ENCODE peak calls at places on chromosomes 2 and 18, in five cellular contexts. Z, R, M, F and U are unnamed samples.

GRCh38 chr2:239436669-239437325 is 36.0 kb upstream of the HDAC4 start:
- DNase-seq in R (no peak), Z (no peak), M (no peak), F (no peak), U (no peak)

GRCh38 chr2:57207191-57207590 is 839.4 kb upstream of the VRK2 start:
- DNase-seq in Z (no peak), M (no peak), F (no peak), R (no peak), U (no peak)

GRCh38 chr2:42588158-42588557 is 19.7 kb downstream of the MTA3 start:
- DNase-seq in M (no peak), R (no peak), Z (no peak), F (no peak), U (no peak)

GRCh38 chr2:160566717-160567116 is 73.1 kb upstream of the RBMS1 start:
- DNase-seq in Z (no peak), M (peak; percentile 68), R (no peak), F (no peak), U (peak; percentile 80)

GRCh38 chr2:199703199-199703598 is 147.8 kb downstream of the FTCDNL1 start:
- DNase-seq in M (no peak), R (no peak), Z (no peak), F (no peak), U (no peak)

GRCh38 chr2:88919087-88919738 is 227.7 kb downstream of the RPIA start:
- DNase-seq in M (no peak), Z (no peak), R (no peak), F (no peak), U (peak; percentile 57)

GRCh38 chr2:44330801-44331200 is 30.5 kb downstream of the PREPL start:
- DNase-seq in Z (no peak), M (no peak), F (no peak), R (no peak), U (peak; percentile 28)

GRCh38 chr2:230944123-230944653 is 19.1 kb upstream of the GPR55 start:
- DNase-seq in R (no peak), M (no peak), Z (no peak), F (no peak), U (no peak)

GRCh38 chr2:215028231-215028630 is 110.2 kb downstream of the ABCA12 start:
- DNase-seq in M (no peak), R (no peak), F (no peak), Z (peak; percentile 81), U (peak; percentile 55)

GRCh38 chr2:84832772-84833461 is 48.0 kb downstream of the TRABD2A start:
- DNase-seq in F (peak; percentile 53), M (peak; percentile 59), R (peak; percentile 66), Z (no peak), U (no peak)

GRCh38 chr2:104444392-104444791 is 409.5 kb upstream of the POU3F3 start:
- DNase-seq in Z (peak; percentile 80), M (no peak), R (no peak), F (no peak), U (no peak)

GRCh38 chr18:67001052-67001451 is 397.2 kb upstream of the CDH19 start:
- DNase-seq in R (no peak), M (no peak), Z (peak; percentile 38), F (no peak), U (no peak)

GRCh38 chr2:182240862-182241371 is 185.9 kb downstream of the PDE1A start:
- DNase-seq in R (no peak), F (no peak), Z (peak; percentile 34), M (peak; percentile 21), U (peak; percentile 41)

GRCh38 chr2:101255501-101255900 is 2.8 kb downstream of the CNOT11 start:
- DNase-seq in Z (peak; percentile 23), R (no peak), F (no peak), M (no peak), U (peak; percentile 24)

GRCh38 chr2:109415460-109416004 is 198.2 kb downstream of the SEPTIN10 start:
- DNase-seq in F (no peak), M (no peak), R (no peak), Z (no peak), U (no peak)

GRCh38 chr2:224885836-224886547 is 156.3 kb downstream of the DOCK10 start:
- DNase-seq in R (no peak), M (peak; percentile 47), F (no peak), Z (peak; percentile 87), U (peak; percentile 74)

GRCh38 chr2:233255151-233255550 is 3.7 kb downstream of the ATG16L1 start:
- DNase-seq in Z (no peak), M (no peak), R (no peak), F (no peak), U (peak; percentile 75)

GRCh38 chr18:48477353-48477752 is 61.5 kb upstream of the CTIF start:
- DNase-seq in Z (no peak), F (no peak), M (no peak), R (no peak), U (peak; percentile 31)

GRCh38 chr2:217664761-217665160 is 338.0 kb downstream of the TNS1 start:
- DNase-seq in R (no peak), M (no peak), F (no peak), Z (no peak), U (peak; percentile 27)

GRCh38 chr2:167177196-167177595 is 288.9 kb downstream of the XIRP2 start:
- DNase-seq in R (no peak), F (no peak), M (no peak), Z (peak; percentile 15), U (peak; percentile 79)

GRCh38 chr2:26735096-26735495 is 29.0 kb upstream of the SLC35F6 start:
- DNase-seq in R (no peak), F (no peak), M (no peak), Z (peak; percentile 94), U (peak; percentile 97)

GRCh38 chr2:71348302-71348701 is 16.7 kb downstream of the ZNF638 start:
- DNase-seq in Z (peak; percentile 40), R (no peak), M (no peak), F (no peak), U (peak; percentile 68)

GRCh38 chr18:78804206-78805030 is 175.2 kb upstream of the SALL3 start:
- DNase-seq in M (no peak), F (no peak), R (peak; percentile 63), Z (no peak), U (no peak)

GRCh38 chr2:219368690-219369108 is 19.0 kb downstream of the DNPEP start:
- DNase-seq in Z (peak; percentile 96), F (no peak), R (no peak), M (no peak), U (peak; percentile 98)

GRCh38 chr2:59301466-59302402 is 1060.6 kb upstream of the FANCL start:
- DNase-seq in F (no peak), M (peak; percentile 25), R (no peak), Z (peak; percentile 71), U (peak; percentile 49)

GRCh38 chr2:231462729-231463465 is 1.4 kb downstream of the NCL start:
- DNase-seq in F (no peak), R (no peak), M (peak; percentile 25), Z (no peak), U (no peak)

GRCh38 chr2:225667465-225667864 is 268.0 kb downstream of the NYAP2 start:
- DNase-seq in Z (peak; percentile 3), F (no peak), R (no peak), M (no peak), U (no peak)

GRCh38 chr2:236745420-236746210 is 176.0 kb downstream of the ACKR3 start:
- DNase-seq in R (peak; percentile 83), M (no peak), Z (peak; percentile 94), F (no peak), U (peak; percentile 86)

GRCh38 chr2:146874260-146874658 is 970.6 kb upstream of the ACVR2A start:
- DNase-seq in Z (peak; percentile 71), R (no peak), M (no peak), F (no peak), U (peak; percentile 59)

GRCh38 chr2:178865121-178865520 is 57.9 kb upstream of the TTN start:
- DNase-seq in R (no peak), M (no peak), F (no peak), Z (peak; percentile 35), U (peak; percentile 49)

GRCh38 chr2:189851174-189851826 is 67.0 kb downstream of the PMS1 start:
- DNase-seq in R (no peak), M (no peak), F (no peak), Z (no peak), U (no peak)

GRCh38 chr2:205058409-205058808 is 513.1 kb downstream of the PARD3B start:
- DNase-seq in R (no peak), F (no peak), M (no peak), Z (no peak), U (peak; percentile 11)

GRCh38 chr2:5236308-5236707 is 455.9 kb upstream of the SOX11 start:
- DNase-seq in F (no peak), Z (no peak), R (no peak), M (no peak), U (no peak)

GRCh38 chr2:118310016-118310877 is 222.0 kb downstream of the INSIG2 start:
- DNase-seq in M (no peak), R (no peak), F (peak; percentile 40), Z (peak; percentile 58), U (peak; percentile 36)
- H3K4me3 ChIP-seq in M (no peak overlapping the region), R (peak overlapping the region; percentile 47), F (peak overlapping the region; percentile 57), Z (peak overlapping the region; percentile 47), U (peak overlapping the region; percentile 56)

GRCh38 chr18:12744103-12744502 is 41.3 kb downstream of the PSMG2 start:
- DNase-seq in F (no peak), R (no peak), Z (peak; percentile 65), M (no peak), U (peak; percentile 84)
- TF ChIP-seq CTCF in F (peak; percentile 58), R (peak; percentile 66), Z (peak; percentile 44), M (peak; percentile 64), U (peak; percentile 74)

GRCh38 chr2:144675731-144676130 is 155.8 kb upstream of the ZEB2 start:
- DNase-seq in M (no peak), Z (no peak), R (no peak), F (no peak), U (no peak)

GRCh38 chr2:144674071-144674470 is 154.2 kb upstream of the ZEB2 start:
- DNase-seq in R (no peak), Z (no peak), M (no peak), F (no peak), U (no peak)

GRCh38 chr2:144671695-144672094 is 151.8 kb upstream of the ZEB2 start:
- DNase-seq in F (peak; percentile 48), M (peak; percentile 67), R (no peak), Z (peak; percentile 47), U (no peak)

GRCh38 chr2:144678741-144679140 is 158.8 kb upstream of the ZEB2 start:
- DNase-seq in M (no peak), Z (no peak), R (no peak), F (no peak), U (no peak)

DNA sequence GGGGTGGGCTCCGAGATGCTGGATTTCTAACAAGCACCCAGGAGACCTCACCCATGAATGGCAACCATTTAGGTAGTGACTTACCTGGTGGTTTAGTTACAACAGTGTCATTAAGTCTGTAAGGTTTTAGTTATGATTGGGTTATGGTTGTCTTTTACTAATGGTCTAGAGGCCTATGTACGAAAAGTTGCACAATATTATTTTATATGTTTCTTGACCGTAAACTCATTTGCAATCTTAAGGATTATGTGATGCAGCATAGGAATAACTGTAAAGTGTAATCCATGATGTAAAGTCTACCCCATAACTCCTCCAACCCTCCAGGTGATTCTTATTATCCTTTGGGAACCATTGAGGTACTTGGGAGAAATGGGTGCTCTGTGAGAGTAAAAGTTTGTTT is 155.4 kb upstream of the ZEB2 start:
- DNase-seq in Z (no peak), M (no peak), R (no peak), F (no peak), U (no peak)
- H3K4me3 ChIP-seq in Z (no peak overlapping the region), M (no peak overlapping the region), R (no peak overlapping the region), F (no peak overlapping the region), U (no peak overlapping the region)

DNA sequence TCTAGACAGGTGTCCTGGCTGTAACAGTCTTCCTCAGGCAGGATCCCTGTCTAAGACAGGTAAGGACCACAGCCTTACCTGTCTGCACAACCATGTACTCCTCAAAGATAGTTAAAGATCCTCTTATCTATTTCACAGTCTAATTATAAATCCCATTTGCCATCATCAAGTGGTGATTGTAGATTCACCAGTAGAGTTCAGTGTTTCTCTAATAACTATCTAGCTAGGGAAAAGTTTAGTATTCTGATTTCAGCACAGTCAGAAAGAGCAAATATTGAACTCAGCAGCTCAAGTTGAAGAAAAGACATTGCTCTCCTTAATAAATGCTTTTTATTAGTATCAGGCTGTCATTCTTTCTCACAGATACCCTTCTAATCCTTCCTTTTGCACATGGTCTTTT is 1305.5 kb upstream of the NXPH2 start:
- DNase-seq in Z (no peak), M (no peak), R (no peak), F (no peak), U (peak; percentile 26)
- TF ChIP-seq CTCF in Z (no peak), M (no peak), R (peak; percentile 17), F (no peak), U (peak; percentile 3)